ENCODE peak calls at places on chromosomes 16 and 17, in four cellular contexts. F is upper lobe of right lung; S is CD8-positive, alpha-beta T cell; W is CD8-positive, alpha-beta memory T cell. C is an unnamed sample.

GRCh38 chr16:19979638-19980037 is 94.1 kb downstream of the GPR139 start:
- DNase-seq in F (no peak), S (no peak), W (no peak), C (no peak)

GRCh38 chr17:45225964-45226530 is 4.4 kb downstream of the FMNL1 start:
- DNase-seq in F (peak; percentile 89), S (peak; percentile 97), W (peak; percentile 95), C (peak; percentile 100)

GRCh38 chr17:7128174-7128573 is 13.6 kb upstream of the ASGR2 start:
- DNase-seq in F (no peak), S (no peak), W (no peak), C (no peak)

GRCh38 chr17:69588739-69589334 is 174.3 kb downstream of the MAP2K6 start:
- DNase-seq in F (no peak), S (no peak), W (no peak), C (no peak)

GRCh38 chr17:62712011-62712615 is 84.6 kb downstream of the MRC2 start:
- DNase-seq in F (no peak), S (no peak), W (no peak), C (no peak)

GRCh38 chr16:50121278-50121677 is 31.8 kb upstream of the TENT4B start:
- DNase-seq in F (no peak), S (no peak), W (no peak), C (no peak)

GRCh38 chr17:33310296-33310695 is 17.2 kb upstream of the ASIC2 start:
- DNase-seq in F (no peak), S (no peak), W (no peak), C (no peak)

GRCh38 chr17:76132574-76133338 is 8.3 kb downstream of the FOXJ1 start:
- DNase-seq in F (peak; percentile 88), S (no peak), W (no peak), C (no peak)

GRCh38 chr16:87469186-87469585 is 23.6 kb downstream of the ZCCHC14 start:
- DNase-seq in F (no peak), S (no peak), W (no peak), C (no peak)

GRCh38 chr16:23147666-23148065 is 1.6 kb downstream of the USP31 start:
- DNase-seq in F (no peak), S (no peak), W (no peak), C (no peak)

GRCh38 chr16:15502041-15502725 is 67.8 kb downstream of the BMERB1 start:
- DNase-seq in F (no peak), S (no peak), W (no peak), C (no peak)

GRCh38 chr17:57366558-57367351 is 110.4 kb downstream of the MSI2 start:
- DNase-seq in F (no peak), S (no peak), W (no peak), C (no peak)

GRCh38 chr16:70696952-70697600 is 11.2 kb upstream of the MTSS2 start:
- DNase-seq in F (peak; percentile 82), S (no peak), W (peak; percentile 67), C (no peak)

GRCh38 chr17:77286641-77287431 is 146.1 kb downstream of the SEC14L1 start:
- DNase-seq in F (peak; percentile 85), S (no peak), W (no peak), C (no peak)

GRCh38 chr17:42101513-42102292 is 3.4 kb upstream of the ZNF385C start:
- DNase-seq in F (peak; percentile 89), S (peak; percentile 73), W (peak; percentile 51), C (peak; percentile 30)

GRCh38 chr16:2952679-2953078 is 11.4 kb upstream of the KREMEN2 start:
- DNase-seq in F (no peak), S (no peak), W (no peak), C (no peak)

GRCh38 chr17:17669851-17670232 is 11.4 kb upstream of the RAI1 start:
- DNase-seq in F (no peak), S (no peak), W (no peak), C (no peak)

DNA sequence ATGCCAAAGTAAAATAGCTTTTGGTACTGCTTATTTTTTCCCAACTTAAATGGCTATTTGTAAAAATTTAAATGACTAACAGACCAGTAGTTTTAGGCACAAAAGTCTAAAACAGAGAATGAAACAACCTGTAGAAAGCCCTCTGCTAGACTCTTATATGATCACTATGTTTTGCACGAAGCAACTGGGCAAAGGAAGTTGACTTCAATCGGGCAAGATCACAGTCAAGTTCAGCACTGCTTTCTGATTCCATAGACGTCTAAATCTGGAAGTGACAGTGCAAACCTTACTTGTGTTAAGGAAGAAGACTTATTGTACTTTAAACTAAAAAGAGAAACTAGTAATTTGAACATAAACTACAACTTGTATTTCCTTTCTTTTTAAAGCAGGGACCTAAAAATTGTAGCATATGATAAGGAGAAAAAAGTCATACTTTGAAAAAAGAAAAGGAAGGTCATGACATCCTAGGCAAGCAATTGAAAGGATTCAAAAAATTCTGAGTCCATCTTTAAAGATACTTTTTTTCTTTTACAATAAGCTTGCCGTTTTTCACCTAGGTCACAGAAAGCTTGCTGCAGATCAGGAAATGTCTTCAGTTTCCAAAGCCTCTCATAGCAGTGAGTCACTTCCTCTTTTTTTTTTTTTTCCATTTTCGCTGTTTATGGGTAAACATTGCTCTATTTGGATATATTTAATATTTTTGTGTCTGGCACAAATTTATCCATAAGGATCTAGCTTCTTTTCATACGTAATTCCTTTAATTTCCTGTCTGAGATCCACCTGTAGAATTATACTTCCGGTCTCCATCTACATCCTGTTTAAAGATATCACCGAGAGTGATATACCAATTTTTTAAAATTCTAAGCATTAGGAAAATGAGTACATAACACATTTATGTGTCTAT is 134.8 kb downstream of the SKAP1 start:
- DNase-seq in F (no peak), S (no peak), W (peak; percentile 14), C (peak; percentile 55)
- H3K27me3 ChIP-seq in F (peaks cover 38% of the 10 kb centered on the region), S (no peaks in the 10 kb centered on the region), W (no peaks in the 10 kb centered on the region), C (no peaks in the 10 kb centered on the region)

GRCh38 chr16:30706046-30706445 is 7.1 kb downstream of the SRCAP start:
- DNase-seq in F (no peak), S (no peak), W (no peak), C (no peak)
- H3K36me3 ChIP-seq in F (peaks cover 98% of the 10 kb centered on the region), S (peaks cover 67% of the 10 kb centered on the region), W (peaks cover 66% of the 10 kb centered on the region), C (peaks cover 90% of the 10 kb centered on the region)

DNA sequence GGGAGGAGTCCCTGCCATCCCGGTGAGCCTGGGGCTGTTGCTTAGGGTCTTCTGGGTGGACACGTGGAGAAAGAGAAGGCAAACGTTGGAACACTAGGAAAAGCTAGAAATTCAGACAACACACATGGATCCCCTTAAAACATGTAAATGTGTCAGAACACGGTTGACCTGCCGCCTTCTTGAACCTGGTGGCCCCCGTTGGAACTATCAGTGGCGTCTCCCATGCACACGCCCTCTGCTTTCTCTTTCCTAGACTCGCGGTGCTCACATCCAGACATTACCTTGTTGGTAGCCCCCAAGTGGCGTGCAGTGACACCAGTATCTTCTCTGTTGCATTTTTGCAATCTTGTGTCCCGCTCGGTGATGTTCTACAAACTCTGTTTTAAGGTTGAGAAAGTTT is 18.6 kb downstream of the CIBAR2 start:
- DNase-seq in F (no peak), S (no peak), W (no peak), C (no peak)
- H3K27me3 ChIP-seq in F (no peaks in the 10 kb centered on the region), S (peaks cover 3% of the 10 kb centered on the region), W (no peaks in the 10 kb centered on the region), C (no peaks in the 10 kb centered on the region)

DNA sequence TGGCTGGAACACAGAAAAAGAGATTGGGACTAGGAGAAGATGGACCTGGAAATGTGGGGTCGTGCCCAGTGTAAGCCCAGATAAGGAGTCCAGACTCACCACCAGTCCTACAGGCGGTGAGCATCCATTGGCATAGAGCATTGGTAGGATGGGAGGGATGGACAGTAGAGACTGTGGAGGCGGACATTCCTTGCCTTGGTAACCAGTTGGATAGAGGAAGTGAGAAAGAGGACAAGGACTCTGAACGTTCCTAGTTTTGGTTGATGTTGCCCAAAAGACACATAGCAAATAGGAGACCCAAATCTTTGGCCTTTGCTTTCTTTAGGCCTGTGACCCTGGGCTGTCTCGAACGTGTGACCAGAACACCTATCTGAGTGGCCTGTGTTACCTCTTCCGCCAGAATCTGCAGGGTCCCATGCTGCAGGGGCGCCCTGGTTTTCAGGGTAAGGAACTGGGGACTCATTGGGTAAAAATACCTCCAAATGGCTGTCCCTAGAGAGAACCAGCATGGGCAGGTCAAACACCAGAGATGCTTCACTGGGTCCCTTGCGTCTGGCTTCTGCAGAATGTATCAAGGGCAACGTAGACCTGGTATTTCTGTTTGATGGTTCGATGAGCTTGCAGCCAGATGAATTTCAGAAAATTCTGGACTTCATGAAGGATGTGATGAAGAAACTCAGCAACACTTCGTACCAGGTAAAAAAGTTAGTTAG is 6.4 kb downstream of the ITGAL start:
- DNase-seq in F (no peak), S (no peak), W (no peak), C (no peak)
- H3K36me3 ChIP-seq in F (peaks cover 11% of the 10 kb centered on the region), S (peaks cover 56% of the 10 kb centered on the region), W (peaks cover 57% of the 10 kb centered on the region), C (peaks cover 68% of the 10 kb centered on the region)

DNA sequence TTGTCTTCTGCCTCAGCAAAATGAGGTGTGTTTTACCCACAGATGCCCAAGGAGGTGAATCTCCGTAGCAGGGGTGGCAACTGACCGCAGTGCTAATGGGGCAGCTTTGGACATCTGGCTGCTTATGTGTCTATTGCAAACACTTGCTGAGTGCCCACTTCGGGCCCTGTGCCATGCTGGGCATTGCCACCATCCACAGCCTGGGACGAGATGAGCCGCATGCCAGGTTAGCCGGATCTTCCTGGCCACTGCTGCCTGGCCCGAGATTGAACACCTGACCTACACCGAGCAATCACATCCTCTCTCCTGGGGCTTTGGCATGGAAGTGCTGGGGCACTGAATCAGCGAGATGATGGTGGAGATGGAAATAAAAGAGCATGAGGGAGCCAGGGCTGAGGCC is 238.7 kb downstream of the GSG1L start:
- DNase-seq in F (peak; percentile 49), S (no peak), W (no peak), C (no peak)
- H3K27me3 ChIP-seq in F (no peaks in the 10 kb centered on the region), S (no peaks in the 10 kb centered on the region), W (no peaks in the 10 kb centered on the region), C (no peaks in the 10 kb centered on the region)

GRCh38 chr16:46688657-46689491 is at the start of gene VPS35:
- DNase-seq in F (peak; percentile 100), S (peak; percentile 100), W (peak; percentile 100), C (peak; percentile 99)

GRCh38 chr16:46689492-46690280 is at the start of gene ORC6:
- DNase-seq in F (peak; percentile 99), S (peak; percentile 97), W (peak; percentile 98), C (peak; percentile 98)

GRCh38 chr16:46693598-46693997 is 4.1 kb downstream of the ORC6 start:
- DNase-seq in F (no peak), S (no peak), W (no peak), C (no peak)

GRCh38 chr16:46690281-46691178 is 1.1 kb downstream of the ORC6 start:
- DNase-seq in F (no peak), S (no peak), W (no peak), C (no peak)

DNA sequence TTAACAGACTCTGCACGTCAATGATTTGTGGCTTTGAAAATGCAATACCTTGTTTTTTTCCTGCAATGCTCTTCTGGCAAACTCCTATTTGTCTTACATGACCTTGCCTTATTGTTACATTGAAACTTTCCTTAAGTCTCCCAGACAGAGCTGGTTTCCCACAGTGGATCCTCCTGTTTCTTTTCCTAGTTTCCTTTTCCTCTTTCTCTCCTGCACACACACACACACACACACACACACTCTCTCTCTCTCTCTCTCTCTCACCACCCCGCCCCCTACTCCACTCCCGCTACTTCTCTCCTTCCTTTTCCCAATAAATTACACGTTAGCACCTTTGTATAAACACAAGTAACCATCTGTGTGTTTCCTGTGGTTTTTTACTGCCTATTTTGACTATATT is 2.3 kb downstream of the ORC6 start:
- DNase-seq in F (no peak), S (no peak), W (no peak), C (no peak)
- H3K36me3 ChIP-seq in F (no peaks in the 10 kb centered on the region), S (no peaks in the 10 kb centered on the region), W (no peaks in the 10 kb centered on the region), C (no peaks in the 10 kb centered on the region)

DNA sequence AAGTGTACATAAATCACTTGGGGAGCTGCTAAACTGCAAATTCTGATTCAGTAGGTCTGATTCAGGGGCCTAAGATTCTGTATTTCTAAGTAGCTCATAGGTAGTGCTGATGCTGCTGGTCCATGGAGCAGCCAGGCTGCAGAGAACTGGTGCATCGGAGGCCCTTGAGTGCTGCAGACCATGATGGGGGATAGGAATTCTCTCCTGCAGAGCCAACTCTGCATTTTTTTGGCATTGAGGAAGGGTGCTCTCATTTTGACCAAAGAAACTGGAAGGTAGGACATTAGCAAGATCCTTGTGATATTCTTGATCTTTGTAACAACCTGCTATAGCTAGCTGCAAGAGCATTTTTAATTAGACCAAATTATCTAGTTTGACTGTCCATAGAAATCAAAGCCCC is 4.7 kb downstream of the HOXB2 start:
- DNase-seq in F (no peak), S (no peak), W (no peak), C (no peak)
- H3K27me3 ChIP-seq in F (peaks cover 52% of the 10 kb centered on the region), S (no peaks in the 10 kb centered on the region), W (peaks cover 4% of the 10 kb centered on the region), C (no peaks in the 10 kb centered on the region)

C was measured in CD4-positive, CD25-positive, alpha-beta regulatory T cell.